ENCODE peak calls at places on chromosomes 12 and 14, in six cellular contexts. T, D, O, M, Z and B are unnamed samples.

GRCh38 chr14:95409472-95410307 is 90.0 kb upstream of the CLMN start:
- DNase-seq in Z (no peak), M (no peak), O (no peak), T (no peak), D (no peak), B (no peak)

GRCh38 chr14:47674546-47675238 is 713 bp downstream of the MDGA2 start:
- DNase-seq in M (no peak), O (no peak), T (peak; percentile 19), D (no peak), Z (peak; percentile 75), B (no peak)

GRCh38 chr12:130070017-130070653 is 92.1 kb upstream of the FZD10 start:
- DNase-seq in T (peak; percentile 49), M (no peak), Z (no peak), D (no peak), O (peak; percentile 29), B (no peak)

GRCh38 chr12:115000038-115000437 is 316.1 kb upstream of the TBX3 start:
- DNase-seq in D (peak; percentile 52), M (peak; percentile 31), T (no peak), Z (no peak), O (no peak), B (no peak)

GRCh38 chr14:18688346-18688745 is 87.4 kb downstream of the OR11H12 start:
- DNase-seq in D (no peak), T (no peak), M (no peak), O (no peak), Z (no peak), B (no peak)

GRCh38 chr12:74391283-74391682 is 146.4 kb upstream of the ATXN7L3B start:
- DNase-seq in O (no peak), Z (no peak), M (no peak), T (no peak), D (no peak), B (no peak)

GRCh38 chr12:100574262-100575074 is 984 bp downstream of the GAS2L3 start:
- DNase-seq in M (no peak), O (no peak), Z (no peak), T (peak; percentile 54), D (no peak), B (no peak)

GRCh38 chr12:79444089-79444488 is 246.7 kb downstream of the PAWR start:
- DNase-seq in Z (no peak), M (no peak), O (no peak), T (no peak), D (no peak), B (no peak)

GRCh38 chr12:28578361-28578760 is 388.1 kb downstream of the CCDC91 start:
- DNase-seq in Z (no peak), T (no peak), O (no peak), D (no peak), M (no peak), B (no peak)

GRCh38 chr12:5088586-5089264 is 45.0 kb downstream of the KCNA5 start:
- DNase-seq in M (no peak), Z (no peak), O (no peak), D (no peak), T (peak; percentile 27), B (no peak)

GRCh38 chr12:60535363-60535762 is 939.5 kb downstream of the SLC16A7 start:
- DNase-seq in T (no peak), D (no peak), O (no peak), Z (no peak), M (no peak), B (no peak)

DNA sequence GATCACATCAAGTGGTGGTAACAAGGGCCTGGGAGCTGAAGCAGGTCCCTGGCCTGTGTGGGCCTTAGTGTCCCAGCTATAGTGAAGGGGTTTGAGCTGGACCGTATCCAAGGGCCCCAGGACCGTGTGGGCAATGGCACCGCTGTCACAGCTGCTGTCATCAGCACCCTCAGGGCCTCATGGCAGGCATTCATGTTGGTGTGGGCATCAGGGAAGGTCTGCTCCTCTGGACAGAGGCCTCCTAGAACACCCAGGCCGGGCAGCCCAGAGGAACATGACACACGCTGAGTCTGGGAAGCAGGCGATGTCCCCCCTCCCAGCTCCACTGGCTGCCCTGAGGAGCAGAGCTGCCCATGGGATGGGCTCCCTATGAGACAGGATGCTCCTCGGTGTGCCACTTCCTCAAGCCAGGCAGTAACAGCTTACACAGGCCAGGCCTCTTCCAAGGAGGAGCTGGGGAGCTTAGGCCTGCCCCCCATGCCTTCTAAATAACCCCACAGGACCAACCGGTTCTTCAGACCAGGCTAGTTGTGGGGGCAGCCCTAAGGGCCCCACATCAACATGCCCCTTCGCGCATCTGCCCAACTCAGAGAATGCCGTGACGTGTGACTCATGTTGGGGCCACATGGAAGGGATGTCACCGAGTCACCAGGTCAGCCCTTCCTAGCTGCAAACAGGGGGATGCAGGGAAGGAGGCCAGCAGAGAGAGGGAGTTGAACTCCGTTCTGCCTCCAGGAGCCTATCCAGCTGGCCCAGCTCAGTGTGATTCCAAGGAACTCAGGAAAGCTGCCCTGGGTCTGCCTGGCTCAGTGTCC is 80.4 kb downstream of the PITPNM2 start:
- DNase-seq in D (no peak), Z (no peak), O (no peak), M (no peak), T (peak; percentile 31), B (no peak)
- H3K27ac ChIP-seq in D (peak overlapping the region; percentile 94), Z (no peak overlapping the region), O (no peak overlapping the region), M (no peak overlapping the region), T (no peak overlapping the region), B (no peak overlapping the region)

GRCh38 chr12:71197460-71197859 is 39.7 kb upstream of the TSPAN8 start:
- DNase-seq in D (no peak), M (no peak), T (no peak), O (no peak), Z (no peak), B (no peak)
- TF ChIP-seq GABPA in D (no peak), M (no peak), T (no peak), O (no peak), Z (no peak), B (no peak)

GRCh38 chr12:49869816-49870500 is 27.1 kb upstream of the BCDIN3D start:
- DNase-seq in Z (peak; percentile 38), M (no peak), O (no peak), D (no peak), T (no peak), B (no peak)

GRCh38 chr12:49867580-49868341 is 24.9 kb upstream of the BCDIN3D start:
- DNase-seq in O (no peak), M (no peak), T (no peak), D (no peak), Z (peak; percentile 24), B (no peak)

GRCh38 chr12:49870501-49871262 is 27.8 kb upstream of the BCDIN3D start:
- DNase-seq in T (no peak), M (no peak), Z (no peak), D (no peak), O (no peak), B (no peak)

GRCh38 chr12:49868449-49868848 is 25.5 kb upstream of the BCDIN3D start:
- DNase-seq in M (no peak), T (no peak), D (no peak), Z (peak; percentile 28), O (no peak), B (no peak)

GRCh38 chr12:49868952-49869815 is 26.3 kb upstream of the BCDIN3D start:
- DNase-seq in M (no peak), T (peak; percentile 95), D (peak; percentile 35), Z (peak; percentile 35), O (peak; percentile 97), B (peak; percentile 58)
- TF ChIP-seq POLR2AphosphoS5 in M (no peak), T (peak; percentile 97), D (no peak), Z (no peak), O (peak; percentile 96), B (peak; percentile 91)

GRCh38 chr12:45289245-45290217 is 73.6 kb downstream of the ANO6 start:
- DNase-seq in O (no peak), Z (no peak), T (no peak), D (no peak), M (no peak), B (no peak)

GRCh38 chr12:45292486-45293195 is 76.7 kb downstream of the ANO6 start:
- DNase-seq in M (no peak), T (no peak), Z (no peak), D (no peak), O (no peak), B (no peak)

GRCh38 chr12:45286621-45287020 is 70.7 kb downstream of the ANO6 start:
- DNase-seq in Z (no peak), D (no peak), M (no peak), O (no peak), T (no peak), B (no peak)

GRCh38 chr12:45291518-45291917 is 75.6 kb downstream of the ANO6 start:
- DNase-seq in T (no peak), M (no peak), D (no peak), Z (no peak), O (no peak), B (no peak)

GRCh38 chr12:45290218-45290609 is 74.3 kb downstream of the ANO6 start:
- DNase-seq in M (no peak), Z (no peak), O (no peak), T (no peak), D (no peak), B (no peak)
- H3K27ac ChIP-seq in M (no peak overlapping the region), Z (no peak overlapping the region), O (no peak overlapping the region), T (peak overlapping the region; percentile 24), D (no peak overlapping the region), B (no peak overlapping the region)

GRCh38 chr12:6929806-6930452 is 2.2 kb downstream of the ATN1 start:
- DNase-seq in M (no peak), Z (no peak), D (no peak), T (no peak), O (peak; percentile 83), B (no peak)

GRCh38 chr12:6925543-6926279 is 2.0 kb upstream of the ATN1 start:
- DNase-seq in D (no peak), O (no peak), Z (peak; percentile 84), T (peak; percentile 65), M (no peak), B (no peak)

GRCh38 chr12:6928703-6929407 is 1.1 kb downstream of the ATN1 start:
- DNase-seq in O (no peak), Z (no peak), D (no peak), T (no peak), M (no peak), B (no peak)

GRCh38 chr12:6927379-6927991 is at the start of gene ATN1:
- DNase-seq in O (peak; percentile 72), D (no peak), M (no peak), Z (peak; percentile 83), T (peak; percentile 91), B (no peak)

GRCh38 chr12:6927999-6928702 is 392 bp downstream of the ATN1 start:
- DNase-seq in T (peak; percentile 78), Z (no peak), O (no peak), M (no peak), D (no peak), B (no peak)
- TF ChIP-seq GABPA in T (no peak), Z (no peak), O (no peak), M (no peak), D (no peak), B (no peak)

GRCh38 chr14:30610719-30611388 is 11.3 kb upstream of the SCFD1 start:
- DNase-seq in T (peak; percentile 27), M (no peak), Z (no peak), D (peak; percentile 75), O (peak; percentile 68), B (peak; percentile 91)

GRCh38 chr14:30608533-30609006 is 13.5 kb upstream of the SCFD1 start:
- DNase-seq in Z (no peak), M (no peak), O (no peak), T (no peak), D (no peak), B (no peak)

DNA sequence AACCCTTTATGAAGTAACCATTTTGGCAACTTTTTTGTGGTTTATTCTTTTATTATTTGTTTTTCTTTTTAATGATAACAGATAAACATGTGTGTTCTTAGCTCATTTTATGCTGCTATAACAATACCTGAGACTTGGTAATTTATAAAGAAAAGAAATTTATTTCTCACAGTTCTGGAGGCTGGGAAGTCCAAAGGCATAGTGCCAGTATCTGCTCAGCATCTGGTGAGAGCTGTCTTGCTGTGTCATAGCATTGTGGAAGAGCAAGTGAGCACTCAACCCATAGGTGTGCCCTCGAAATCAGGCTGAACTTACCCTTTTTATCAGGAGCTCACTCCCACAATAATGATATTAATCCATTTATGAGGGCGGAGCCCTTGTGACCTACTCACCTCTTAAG is 8.0 kb upstream of the SCFD1 start:
- DNase-seq in T (no peak), O (no peak), D (no peak), Z (no peak), M (no peak), B (no peak)
- TF ChIP-seq POLR2AphosphoS5 in T (no peak), O (no peak), D (no peak), Z (no peak), M (no peak), B (no peak)